ENCODE peak calls at places on chromosomes 4 and X, in eight cellular contexts. E is uterus, X is endodermal cell, N is heart right ventricle, I is stomach, D is right cardiac atrium, A is pancreas, M is tibial artery. F is an unnamed sample. For H3K4me1, the result is how much of the 10 kb centered on the place peaks cover.

GRCh38 chrX:105636667-105637066 is 185.7 kb upstream of the NRK start:
- DNase-seq in N (no peak), D (no peak), M (no peak), X (peak), I (no peak), E (no peak), A (no peak), F (no peak)

GRCh38 chrX:41314204-41314603 is 19.8 kb upstream of the DDX3X start:
- DNase-seq in X (no peak), I (no peak), E (no peak), A (no peak), N (no peak), M (no peak), D (no peak), F (no peak)

GRCh38 chr4:160969914-160970313 is 1193.9 kb downstream of the FSTL5 start:
- DNase-seq in A (no peak), X (no peak), E (no peak), N (no peak), I (no peak), M (no peak), D (no peak), F (no peak)

GRCh38 chr4:106864231-106864630 is 171.9 kb downstream of the DKK2 start:
- DNase-seq in M (no peak), X (no peak), N (no peak), D (no peak), E (no peak), A (no peak), I (no peak), F (no peak)

GRCh38 chr4:176563591-176563990 is 229.1 kb downstream of the VEGFC start:
- DNase-seq in M (no peak), N (no peak), X (no peak), D (no peak), I (no peak), A (no peak), E (no peak), F (no peak)

GRCh38 chr4:21769404-21770147 is 179.0 kb downstream of the KCNIP4 start:
- DNase-seq in X (no peak), N (no peak), E (no peak), A (no peak), D (no peak), I (no peak), M (no peak), F (no peak)

GRCh38 chr4:37976991-37977470 is 16.8 kb downstream of the PTTG2 start:
- DNase-seq in N (peak), I (peak), E (peak), A (peak), M (peak), D (peak), X (peak), F (peak)

GRCh38 chr4:185716008-185716976 is 95.7 kb downstream of the SORBS2 start:
- DNase-seq in M (no peak), A (no peak), D (peak), N (peak), X (no peak), I (no peak), E (no peak), F (no peak)

GRCh38 chr4:187598246-187598645 is 397.3 kb upstream of the ZFP42 start:
- DNase-seq in I (no peak), N (no peak), X (no peak), A (no peak), D (no peak), E (no peak), M (no peak), F (no peak)

GRCh38 chr4:121519236-121519838 is 138.5 kb upstream of the QRFPR start:
- DNase-seq in N (no peak), A (no peak), X (no peak), E (no peak), D (no peak), I (no peak), M (no peak), F (no peak)

GRCh38 chr4:2417196-2417764 is 1.2 kb downstream of the ZFYVE28 start:
- DNase-seq in E (no peak), A (peak), N (no peak), X (peak), I (no peak), M (no peak), D (no peak), F (no peak)

GRCh38 chr4:98374643-98375042 is 113.5 kb downstream of the RAP1GDS1 start:
- DNase-seq in D (no peak), E (no peak), A (no peak), N (no peak), X (no peak), I (no peak), M (no peak), F (no peak)

GRCh38 chr4:76197001-76197743 is 16.5 kb downstream of the SCARB2 start:
- DNase-seq in X (no peak), M (no peak), D (no peak), N (no peak), E (no peak), A (no peak), I (no peak), F (no peak)

GRCh38 chr4:150087007-150087406 is 8.8 kb downstream of the DCLK2 start:
- DNase-seq in I (no peak), D (no peak), N (no peak), M (no peak), X (no peak), A (no peak), E (no peak), F (no peak)

GRCh38 chr4:104677122-104677521 is 182.4 kb upstream of the CXXC4 start:
- DNase-seq in I (no peak), M (no peak), A (no peak), E (no peak), N (no peak), X (peak), D (peak), F (no peak)

GRCh38 chr4:24849662-24850280 is 54.4 kb downstream of the SOD3 start:
- DNase-seq in M (no peak), I (no peak), X (no peak), D (no peak), E (peak), N (no peak), A (no peak), F (no peak)

GRCh38 chrX:118655561-118656246 is 71.7 kb upstream of the IL13RA1 start:
- DNase-seq in E (no peak), A (no peak), M (no peak), D (no peak), X (no peak), I (no peak), N (no peak), F (no peak)

GRCh38 chr4:112147697-112148096 is 2.4 kb downstream of the FAM241A start:
- DNase-seq in E (no peak), A (no peak), D (no peak), I (no peak), N (no peak), X (no peak), M (no peak), F (no peak)

GRCh38 chr4:145954924-145955339 is 16.3 kb upstream of the ZNF827 start:
- DNase-seq in N (no peak), I (no peak), D (no peak), M (no peak), E (no peak), X (no peak), A (no peak), F (no peak)

GRCh38 chr4:156971168-156971601 is 414 bp downstream of the PDGFC start:
- DNase-seq in E (peak), X (peak), M (peak), D (peak), N (peak), I (peak), A (peak), F (peak)

GRCh38 chr4:140252144-140252741 is 98.3 kb upstream of the MAML3 start:
- DNase-seq in X (peak), I (peak), D (no peak), N (peak), E (peak), A (no peak), M (no peak), F (no peak)

GRCh38 chrX:67347145-67347544 is 196.7 kb upstream of the AR start:
- DNase-seq in A (no peak), D (no peak), N (no peak), M (no peak), E (no peak), I (no peak), X (no peak), F (no peak)

DNA sequence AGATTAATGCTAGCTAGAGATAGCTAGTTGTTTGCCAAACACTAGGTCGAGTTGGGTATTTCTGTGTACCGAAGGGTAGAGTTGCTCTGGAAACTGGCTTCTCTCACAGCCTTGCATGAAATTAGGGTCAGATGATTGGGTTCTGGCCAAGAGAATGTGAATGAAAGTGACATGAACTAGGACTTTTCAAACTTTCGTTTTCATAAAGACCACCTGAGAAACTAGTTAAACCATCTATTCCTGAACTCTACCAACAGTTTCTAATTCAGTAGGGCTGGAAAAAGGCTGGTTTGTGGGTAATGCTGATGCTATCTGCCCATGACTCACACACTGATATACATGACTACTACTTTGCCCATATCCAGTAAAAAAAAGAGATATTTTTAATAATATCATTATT is 157.6 kb downstream of the GASK1B start:
- DNase-seq in X (no peak), M (no peak), N (no peak), I (no peak), A (no peak), E (no peak), D (no peak), F (no peak)
- H3K4me1 ChIP-seq in X (under half), M (under half), N (half or more), I (under half), A (under half), E (under half), D (under half), F (under half)

DNA sequence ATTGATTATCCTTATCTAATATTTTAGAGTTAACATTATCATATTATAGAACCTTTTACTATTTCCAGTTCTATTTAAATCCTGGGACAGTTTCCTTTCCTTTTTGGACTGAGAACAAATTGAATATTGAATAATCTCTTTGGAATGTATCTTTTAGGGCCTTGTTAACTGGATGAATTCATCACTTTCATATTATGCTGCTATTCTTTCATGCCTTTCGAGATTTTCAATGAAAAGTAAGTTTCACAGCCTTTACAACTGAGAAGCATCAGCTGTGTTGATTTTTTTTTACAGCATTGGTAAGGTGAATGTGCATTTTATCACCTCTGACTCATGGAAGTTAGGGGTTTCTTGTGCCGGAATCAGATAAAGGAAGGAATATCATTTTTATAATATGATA is 39.6 kb downstream of the PDLIM5 start:
- DNase-seq in M (no peak), D (no peak), A (no peak), I (no peak), X (no peak), N (no peak), E (no peak), F (no peak)
- H3K4me1 ChIP-seq in M (under half), D (under half), A (under half), I (under half), X (under half), N (half or more), E (under half), F (under half)

GRCh38 chr4:158827475-158828085 is 58.8 kb downstream of the FNIP2 start:
- DNase-seq in A (no peak), D (no peak), E (no peak), X (no peak), I (no peak), N (no peak), M (no peak), F (no peak)

GRCh38 chr4:158826882-158827281 is 58.1 kb downstream of the FNIP2 start:
- DNase-seq in A (no peak), M (no peak), D (no peak), N (no peak), E (no peak), X (no peak), I (peak), F (no peak)

GRCh38 chr4:158824425-158825274 is 55.8 kb downstream of the FNIP2 start:
- DNase-seq in E (no peak), X (no peak), D (peak), N (no peak), M (no peak), I (peak), A (no peak), F (no peak)

GRCh38 chr4:158825443-158826036 is 56.7 kb downstream of the FNIP2 start:
- DNase-seq in E (no peak), X (no peak), I (no peak), A (no peak), M (no peak), N (no peak), D (no peak), F (no peak)

DNA sequence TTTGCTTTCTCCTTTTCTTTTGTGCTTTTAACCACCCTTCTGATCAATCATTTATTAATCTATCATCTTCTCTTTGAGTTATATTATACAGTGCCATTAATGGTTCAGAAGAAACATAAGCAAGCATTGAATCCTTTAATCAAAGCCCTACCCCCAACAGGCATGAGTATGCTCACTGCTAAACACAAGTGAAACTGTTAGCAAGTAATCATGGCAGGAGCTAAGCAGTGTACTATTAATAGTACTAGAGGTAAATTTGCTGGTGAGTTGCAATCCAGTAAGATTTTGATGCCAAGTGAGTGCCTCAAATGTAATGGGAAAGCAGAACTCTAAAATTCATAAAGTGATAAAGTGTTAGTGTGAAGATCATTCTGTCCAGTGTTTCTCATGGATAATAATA is 57.2 kb downstream of the FNIP2 start:
- DNase-seq in E (no peak), N (no peak), M (no peak), D (no peak), X (no peak), I (no peak), A (no peak), F (no peak)
- H3K4me1 ChIP-seq in E (under half), N (half or more), M (under half), D (under half), X (under half), I (half or more), A (half or more), F (under half)

GRCh38 chr4:174934360-174934759 is 16.2 kb downstream of the ADAM29 start:
- DNase-seq in E (no peak), A (no peak), X (no peak), I (no peak), M (no peak), D (no peak), N (no peak), F (no peak)

GRCh38 chr4:174929346-174929745 is 11.2 kb downstream of the ADAM29 start:
- DNase-seq in X (no peak), D (no peak), E (no peak), I (no peak), A (no peak), N (no peak), M (no peak), F (no peak)

GRCh38 chr4:174930895-174931294 is 12.7 kb downstream of the ADAM29 start:
- DNase-seq in A (no peak), I (no peak), E (no peak), M (no peak), N (no peak), X (no peak), D (no peak), F (no peak)

GRCh38 chr4:174935607-174936006 is 17.4 kb downstream of the ADAM29 start:
- DNase-seq in A (no peak), M (no peak), N (no peak), E (no peak), I (no peak), D (no peak), X (no peak), F (no peak)

DNA sequence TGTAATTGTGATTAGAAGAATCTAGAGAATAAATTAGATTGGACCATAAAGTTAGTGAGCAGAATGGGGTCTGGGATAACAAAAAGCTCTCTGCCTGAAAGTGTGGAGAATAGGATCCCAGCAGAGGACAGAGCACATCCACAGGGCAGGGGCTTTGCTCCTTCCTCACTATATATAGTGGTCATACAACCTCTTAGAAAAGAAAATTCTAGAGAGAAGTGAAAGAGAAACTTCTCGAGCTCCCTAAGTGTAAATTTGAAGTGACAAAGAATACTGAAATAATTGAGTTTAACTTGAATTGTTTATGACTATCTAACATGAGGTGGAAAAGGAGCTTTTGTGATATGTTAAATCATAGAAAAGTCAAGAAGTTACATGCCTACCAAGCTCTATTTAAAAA is 14.9 kb downstream of the ADAM29 start:
- DNase-seq in X (no peak), M (no peak), N (no peak), I (no peak), E (no peak), D (no peak), A (no peak), F (no peak)
- H3K4me1 ChIP-seq in X (under half), M (under half), N (under half), I (under half), E (under half), D (under half), A (under half), F (under half)

GRCh38 chrX:154735695-154736393 is 15.0 kb downstream of the GAB3 start:
- DNase-seq in X (no peak), I (no peak), D (peak), M (peak), A (no peak), N (peak), E (peak), F (peak)

GRCh38 chrX:154739952-154740351 is 10.9 kb downstream of the GAB3 start:
- DNase-seq in M (no peak), X (no peak), E (no peak), N (no peak), A (no peak), I (no peak), D (no peak), F (no peak)

GRCh38 chrX:154734101-154734781 is 16.6 kb downstream of the GAB3 start:
- DNase-seq in N (no peak), E (peak), I (no peak), X (no peak), M (peak), D (peak), A (no peak), F (no peak)

GRCh38 chrX:154742623-154743022 is 8.3 kb downstream of the GAB3 start:
- DNase-seq in M (no peak), D (no peak), N (no peak), E (no peak), A (no peak), I (no peak), X (no peak), F (no peak)

GRCh38 chrX:154738013-154738738 is 12.7 kb downstream of the GAB3 start:
- DNase-seq in I (no peak), M (peak), E (peak), D (peak), N (peak), A (no peak), X (no peak), F (no peak)
- H3K4me1 ChIP-seq in I (under half), M (under half), E (under half), D (under half), N (half or more), A (under half), X (under half), F (under half)

GRCh38 chr4:45957353-45957752 is 166.5 kb downstream of the GABRG1 start:
- DNase-seq in A (no peak), D (no peak), E (no peak), N (no peak), M (no peak), I (no peak), X (no peak), F (no peak)
- H3K4me1 ChIP-seq in A (under half), D (under half), E (under half), N (under half), M (under half), I (under half), X (under half), F (under half)

F was measured in aorta.